ENCODE peak calls at places on chromosomes 12 and 14, in six cellular contexts. R, P, D, J, Y and F are unnamed samples.

GRCh38 chr12:76704693-76705092 is 59.2 kb upstream of the ZDHHC17 start:
- DNase-seq in R (no peak), P (no peak), D (no peak), J (no peak), Y (no peak), F (no peak)

GRCh38 chr14:80037349-80037748 is 174.0 kb downstream of the DIO2 start:
- DNase-seq in R (no peak), P (no peak), D (no peak), J (no peak), Y (no peak), F (no peak)

GRCh38 chr14:23147676-23148075 is 28.6 kb upstream of the CEBPE start:
- DNase-seq in R (peak), P (no peak), D (peak), J (no peak), Y (no peak), F (no peak)

GRCh38 chr14:21229821-21230220 is 39.4 kb downstream of the HNRNPC start:
- DNase-seq in R (no peak), P (no peak), D (no peak), J (no peak), Y (no peak), F (no peak)

GRCh38 chr12:30965613-30965985 is 39.1 kb downstream of the TSPAN11 start:
- DNase-seq in R (no peak), P (no peak), D (peak), J (peak), Y (no peak), F (no peak)

GRCh38 chr12:4392223-4392742 is 12.8 kb upstream of the FGF23 start:
- DNase-seq in R (no peak), P (no peak), D (peak), J (no peak), Y (no peak), F (no peak)

GRCh38 chr14:74478996-74479635 is 14.0 kb downstream of the NPC2 start:
- DNase-seq in R (peak), P (no peak), D (peak), J (no peak), Y (no peak), F (no peak)

GRCh38 chr14:94376976-94377865 is 11.2 kb downstream of the SERPINA1 start:
- DNase-seq in R (no peak), P (peak), D (no peak), J (no peak), Y (no peak), F (no peak)

GRCh38 chr12:124222368-124223245 is 72.3 kb upstream of the RFLNA start:
- DNase-seq in R (no peak), P (no peak), D (no peak), J (no peak), Y (no peak), F (no peak)

GRCh38 chr14:24307575-24308341 is at the start of gene CIDEB:
- DNase-seq in R (peak), P (peak), D (peak), J (no peak), Y (no peak), F (peak)

GRCh38 chr12:113002155-113002554 is 23.8 kb downstream of the OAS2 start:
- DNase-seq in R (no peak), P (no peak), D (no peak), J (no peak), Y (no peak), F (no peak)

GRCh38 chr12:132379996-132380395 is 50.6 kb upstream of the GALNT9 start:
- DNase-seq in R (no peak), P (no peak), D (no peak), J (peak), Y (no peak), F (no peak)

GRCh38 chr12:26017484-26018211 is 59.2 kb downstream of the RASSF8 start:
- DNase-seq in R (no peak), P (no peak), D (peak), J (no peak), Y (no peak), F (no peak)

GRCh38 chr12:95473440-95473946 is 459 bp upstream of the METAP2 start:
- DNase-seq in R (peak), P (peak), D (peak), J (no peak), Y (no peak), F (peak)

GRCh38 chr14:34593740-34594375 is 36.1 kb downstream of the SNX6 start:
- DNase-seq in R (peak), P (peak), D (no peak), J (peak), Y (no peak), F (no peak)

GRCh38 chr12:115166698-115167315 is 482.8 kb upstream of the TBX3 start:
- DNase-seq in R (no peak), P (no peak), D (no peak), J (no peak), Y (no peak), F (no peak)

GRCh38 chr12:108838194-108839010 is 19.0 kb downstream of the SSH1 start:
- DNase-seq in R (peak), P (peak), D (peak), J (no peak), Y (peak), F (peak)

GRCh38 chr14:68421116-68421515 is 371.8 kb downstream of the ZFP36L1 start:
- DNase-seq in R (no peak), P (no peak), D (no peak), J (no peak), Y (no peak), F (no peak)

GRCh38 chr14:57974896-57975295 is 109.0 kb upstream of the SLC35F4 start:
- DNase-seq in R (no peak), P (no peak), D (no peak), J (no peak), Y (no peak), F (no peak)

GRCh38 chr12:94204647-94205247 is 56.4 kb downstream of the PLXNC1 start:
- DNase-seq in R (no peak), P (no peak), D (no peak), J (no peak), Y (no peak), F (no peak)

GRCh38 chr14:99745307-99745951 is 47.8 kb upstream of the EML1 start:
- DNase-seq in R (peak), P (no peak), D (peak), J (no peak), Y (no peak), F (no peak)

GRCh38 chr12:38934696-38935095 is 29.3 kb upstream of the CPNE8 start:
- DNase-seq in R (no peak), P (no peak), D (no peak), J (no peak), Y (no peak), F (no peak)

GRCh38 chr14:103121161-103121845 is 2.0 kb upstream of the TNFAIP2 start:
- DNase-seq in R (no peak), P (peak), D (peak), J (no peak), Y (peak), F (peak)

GRCh38 chr14:69868363-69868963 is 10.8 kb upstream of the SMOC1 start:
- DNase-seq in R (no peak), P (no peak), D (no peak), J (no peak), Y (no peak), F (no peak)

GRCh38 chr12:75816892-75817291 is 214.7 kb downstream of the PHLDA1 start:
- DNase-seq in R (peak), P (no peak), D (peak), J (no peak), Y (no peak), F (no peak)

GRCh38 chr12:56581418-56582145 is 48.5 kb downstream of the BAZ2A start:
- DNase-seq in R (peak), P (no peak), D (peak), J (no peak), Y (no peak), F (no peak)

GRCh38 chr12:2552000-2552399 is 242.8 kb upstream of the FKBP4 start:
- DNase-seq in R (no peak), P (no peak), D (no peak), J (no peak), Y (no peak), F (no peak)

GRCh38 chr12:2439332-2440100 is 355.3 kb upstream of the FKBP4 start:
- DNase-seq in R (no peak), P (no peak), D (no peak), J (no peak), Y (no peak), F (no peak)

GRCh38 chr14:96136361-96136760 is 68.3 kb upstream of the BDKRB2 start:
- DNase-seq in R (peak), P (no peak), D (peak), J (no peak), Y (no peak), F (no peak)

GRCh38 chr14:22479781-22480464 is 109.1 kb downstream of the DAD1 start:
- DNase-seq in R (no peak), P (no peak), D (no peak), J (no peak), Y (no peak), F (no peak)

GRCh38 chr12:67998379-67998778 is 9.1 kb downstream of the IFNG-AS1 start:
- DNase-seq in R (no peak), P (no peak), D (no peak), J (no peak), Y (no peak), F (no peak)

GRCh38 chr12:110744176-110744575 is 1.5 kb upstream of the PPP1CC start:
- DNase-seq in R (peak), P (no peak), D (peak), J (no peak), Y (peak), F (no peak)

GRCh38 chr14:29085546-29085945 is 319.0 kb downstream of the FOXG1 start:
- DNase-seq in R (no peak), P (no peak), D (no peak), J (no peak), Y (no peak), F (no peak)

GRCh38 chr12:3049176-3049575 is 28.0 kb upstream of the TSPAN9 start:
- DNase-seq in R (no peak), P (no peak), D (no peak), J (no peak), Y (no peak), F (no peak)

GRCh38 chr14:35385042-35385839 is 19.3 kb downstream of the NFKBIA start:
- DNase-seq in R (peak), P (peak), D (peak), J (no peak), Y (peak), F (peak)

GRCh38 chr14:50678163-50678562 is 10.1 kb upstream of the SAV1 start:
- DNase-seq in R (no peak), P (no peak), D (no peak), J (no peak), Y (no peak), F (no peak)

DNA sequence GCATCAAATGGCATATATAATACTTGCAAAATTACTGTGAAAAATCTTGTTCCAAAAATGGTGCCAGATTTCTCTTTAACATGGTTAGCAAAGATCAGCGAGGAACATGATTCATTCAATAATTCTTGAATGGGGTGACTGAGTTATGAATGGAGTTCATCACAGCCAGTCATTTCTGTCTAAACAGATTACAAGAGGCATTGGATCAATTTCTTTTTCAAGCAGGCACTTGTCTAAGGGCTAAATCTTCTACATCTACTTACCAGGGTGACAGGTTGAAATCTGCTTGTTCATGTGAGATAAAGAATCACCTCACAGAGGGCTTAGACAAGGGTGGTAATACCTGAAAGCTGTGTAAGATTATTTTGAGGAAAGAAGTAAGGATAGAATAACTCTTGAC is 247.7 kb downstream of the ATP23 start:
- DNase-seq in R (no peak), P (no peak), D (no peak), J (no peak), Y (no peak), F (no peak)
- TF ChIP-seq CTCF in R (no peak), P (no peak), D (no peak), J (no peak), Y (no peak), F (no peak)

GRCh38 chr12:121378736-121379135 is 21.2 kb upstream of the RNF34 start:
- DNase-seq in R (no peak), P (no peak), D (no peak), J (no peak), Y (no peak), F (no peak)
- TF ChIP-seq CTCF in R (no peak), P (no peak), D (no peak), J (no peak), Y (no peak), F (no peak)

DNA sequence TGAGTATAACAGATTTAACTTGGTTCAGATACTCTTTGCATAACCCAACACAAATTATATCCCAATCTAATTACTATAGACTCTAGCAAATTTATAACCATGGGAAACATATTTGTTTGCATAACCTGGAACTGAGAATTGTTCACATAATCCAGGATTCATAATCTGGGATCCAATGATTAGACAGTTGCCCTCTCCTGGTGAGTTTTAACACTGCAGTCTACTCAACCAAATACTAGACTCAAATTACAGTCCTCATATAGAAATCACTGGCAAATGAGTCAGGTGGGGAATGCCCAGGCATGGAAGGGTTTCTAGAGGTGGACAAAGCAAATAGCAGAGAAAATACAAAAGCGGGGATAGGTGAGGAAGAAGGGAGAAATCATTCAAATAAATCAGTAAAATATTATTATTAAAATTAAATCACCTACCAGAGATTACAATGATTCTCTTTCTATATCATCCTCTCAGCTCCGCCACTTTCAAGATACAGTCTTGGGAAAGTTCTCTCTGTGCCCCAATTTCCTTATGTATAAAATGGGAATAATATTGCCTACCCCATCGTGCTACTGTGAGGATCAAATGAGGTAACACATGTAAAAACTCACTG is 9.4 kb downstream of the GCH1 start:
- DNase-seq in R (peak), P (no peak), D (peak), J (no peak), Y (no peak), F (no peak)
- TF ChIP-seq CTCF in R (peak), P (peak), D (peak), J (peak), Y (peak), F (peak)

DNA sequence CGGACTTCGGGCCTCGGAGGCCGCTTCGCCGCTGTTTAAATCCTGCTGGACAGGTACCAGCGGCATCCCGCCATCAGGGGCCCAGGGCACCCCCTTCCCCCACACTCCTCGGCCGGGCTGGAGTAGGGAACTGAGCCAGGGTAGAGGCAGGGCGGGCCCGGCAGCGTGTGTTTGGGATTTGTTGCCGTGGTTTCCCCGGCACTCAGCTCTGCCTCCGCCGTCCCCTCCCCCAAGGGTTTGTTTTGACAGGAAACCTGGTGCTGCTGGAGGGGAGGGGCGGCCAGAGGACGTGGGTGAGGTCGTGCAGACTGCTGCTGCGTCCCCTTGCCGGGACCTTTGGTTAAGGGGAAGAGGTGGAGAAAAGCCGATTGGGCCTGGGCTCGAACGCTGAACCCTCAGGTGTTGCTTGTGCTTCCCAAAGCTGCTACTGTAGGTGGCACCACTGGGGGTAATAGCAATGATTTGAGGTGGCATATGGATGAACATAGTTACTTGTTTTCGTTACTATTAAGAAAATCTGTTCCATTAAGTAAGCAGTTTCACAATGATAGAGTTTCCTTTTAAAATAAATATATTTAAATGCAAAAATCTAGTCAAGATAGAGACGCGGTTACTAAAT is 778 bp downstream of the TCP11L2 start:
- DNase-seq in R (peak), P (peak), D (peak), J (peak), Y (peak), F (peak)
- TF ChIP-seq CTCF in R (peak), P (no peak), D (no peak), J (no peak), Y (no peak), F (no peak)

GRCh38 chr14:56482306-56482705 is 97.3 kb upstream of the TMEM260 start:
- DNase-seq in R (no peak), P (no peak), D (peak), J (no peak), Y (no peak), F (no peak)
- TF ChIP-seq CTCF in R (peak), P (no peak), D (peak), J (no peak), Y (no peak), F (no peak)